ENCODE peak calls at places on chromosomes 5 and 9, in ten cellular contexts. S is iris pigment epithelial cell; B is activated CD4-positive, alpha-beta T cell treated with anti-CD3 and anti-CD28 coated beads, Interleukin-2, amount 50 U/mL, for 1 hour; T is stimulated activated CD4-positive, alpha-beta T cell treated with anti-CD3 and anti-CD28 coated beads, Interleukin-1b, Interleukin-23, amount 100 ng/mL, for 4 hours; N is T1000; J is psoas muscle; E is dermis microvascular lymphatic vessel endothelial cell; G is Karpas-422; D is H9; X is CD8-positive, alpha-beta T cell. Q is an unnamed sample.

GRCh38 chr9:134058716-134059115 is 9.1 kb downstream of the BRD3 start:
- DNase-seq in S (no peak), B (no peak), T (no peak), N (no peak), J (no peak), E (no peak), G (no peak), D (peak), X (no peak), Q (no peak)

GRCh38 chr5:10573487-10574145 is 9.7 kb downstream of the ANKRD33B start:
- DNase-seq in S (no peak), B (no peak), T (no peak), N (no peak), J (no peak), E (no peak), G (no peak), D (no peak), X (no peak), Q (no peak)

GRCh38 chr9:129482521-129483466 is 138.1 kb downstream of the C9orf50 start:
- DNase-seq in S (peak), B (peak), T (peak), N (peak), J (peak), E (peak), G (no peak), D (no peak), X (peak), Q (no peak)

GRCh38 chr5:95113489-95113888 is 171.4 kb downstream of the MCTP1 start:
- DNase-seq in S (peak), B (no peak), T (no peak), N (peak), J (no peak), E (no peak), G (no peak), D (peak), X (no peak), Q (no peak)

GRCh38 chr9:98755006-98755618 is 41.2 kb downstream of the ANKS6 start:
- DNase-seq in S (no peak), B (no peak), T (no peak), N (no peak), J (no peak), E (no peak), G (no peak), D (no peak), X (no peak), Q (no peak)

GRCh38 chr9:1051286-1052118 is 1.3 kb downstream of the DMRT2 start:
- DNase-seq in S (no peak), B (no peak), T (no peak), N (peak), J (peak), E (peak), G (no peak), D (peak), X (no peak), Q (no peak)

GRCh38 chr9:8366161-8366926 is 566.8 kb upstream of the DMAC1 start:
- DNase-seq in S (peak), B (no peak), T (no peak), N (no peak), J (no peak), E (peak), G (no peak), D (no peak), X (no peak), Q (no peak)

GRCh38 chr5:103562453-103563157 is at the start of gene NUDT12:
- DNase-seq in S (peak), B (peak), T (peak), N (peak), J (peak), E (peak), G (no peak), D (peak), X (peak), Q (peak)

GRCh38 chr5:31100781-31101180 is 92.7 kb upstream of the CDH6 start:
- DNase-seq in S (no peak), B (no peak), T (no peak), N (no peak), J (no peak), E (no peak), G (no peak), D (no peak), X (no peak), Q (no peak)

GRCh38 chr5:39661026-39661779 is 236.4 kb upstream of the DAB2 start:
- DNase-seq in S (peak), B (no peak), T (no peak), N (no peak), J (no peak), E (no peak), G (no peak), D (no peak), X (no peak), Q (no peak)

GRCh38 chr5:78972654-78973428 is 12.3 kb downstream of the ARSB start:
- DNase-seq in S (peak), B (no peak), T (no peak), N (no peak), J (no peak), E (peak), G (no peak), D (no peak), X (no peak), Q (peak)

GRCh38 chr9:129677456-129677855 is 12.0 kb downstream of the PRRX2 start:
- DNase-seq in S (no peak), B (no peak), T (no peak), N (no peak), J (no peak), E (no peak), G (no peak), D (no peak), X (no peak), Q (no peak)

GRCh38 chr5:38069360-38069759 is 189.0 kb upstream of the EGFLAM start:
- DNase-seq in S (peak), B (no peak), T (no peak), N (no peak), J (no peak), E (no peak), G (no peak), D (no peak), X (no peak), Q (peak)

GRCh38 chr5:86786955-86787354 is 169.2 kb downstream of the COX7C start:
- DNase-seq in S (no peak), B (no peak), T (no peak), N (no peak), J (no peak), E (no peak), G (no peak), D (no peak), X (no peak), Q (no peak)

GRCh38 chr9:116939605-116940004 is 252.5 kb downstream of the TRIM32 start:
- DNase-seq in S (peak), B (no peak), T (no peak), N (no peak), J (no peak), E (no peak), G (peak), D (no peak), X (no peak), Q (no peak)

Q was measured in DMS 273 treated with DMSO at 0.1 percent for 48 hours.